ENCODE peak calls at places on chromosomes 7 and 10, in nine cellular contexts. P is A549, H is ovary, B is stomach, C is suprapubic skin, Y is esophagus muscularis mucosa, X is SK-N-SH, Z is HepG2, K is tibial nerve. U is an unnamed sample.

GRCh38 chr10:20142311-20142710 is 326.1 kb downstream of the PLXDC2 start:
- DNase-seq in H (no peak), Y (no peak), B (no peak), C (no peak), K (no peak), Z (no peak), X (no peak), P (no peak), U (no peak)

GRCh38 chr7:69864283-69864682 is 266.0 kb downstream of the AUTS2 start:
- DNase-seq in C (no peak), Y (no peak), X (peak; percentile 52), H (no peak), B (no peak), Z (no peak), K (no peak), P (no peak), U (no peak)

GRCh38 chr10:126250045-126250444 is 138.2 kb downstream of the ADAM12 start:
- DNase-seq in Y (no peak), H (no peak), K (no peak), C (no peak), P (no peak), B (no peak), Z (no peak), X (no peak), U (no peak)

GRCh38 chr7:137923380-137923779 is 76.6 kb upstream of the DGKI start:
- DNase-seq in X (no peak), Z (no peak), K (no peak), B (no peak), Y (no peak), H (no peak), C (no peak), P (peak; percentile 15), U (no peak)

GRCh38 chr7:47336178-47337020 is 245.5 kb downstream of the TNS3 start:
- DNase-seq in B (no peak), C (no peak), X (no peak), Z (no peak), H (no peak), K (no peak), P (no peak), Y (no peak), U (peak; percentile 75)

GRCh38 chr10:71611131-71611530 is 108.4 kb downstream of the C10orf105 start:
- DNase-seq in K (no peak), P (no peak), C (no peak), Y (no peak), X (no peak), B (no peak), H (no peak), Z (no peak), U (no peak)

GRCh38 chr10:96448021-96448457 is 65.7 kb downstream of the TLL2 start:
- DNase-seq in H (peak; percentile 41), B (no peak), C (no peak), K (peak; percentile 40), Z (no peak), X (no peak), Y (peak; percentile 92), P (no peak), U (peak; percentile 74)

GRCh38 chr7:113267885-113268284 is 149.5 kb upstream of the SMIM30 start:
- DNase-seq in Z (no peak), H (no peak), X (no peak), B (no peak), C (no peak), P (no peak), K (no peak), Y (no peak), U (no peak)

GRCh38 chr7:151673216-151673615 is 153.5 kb upstream of the RHEB start:
- DNase-seq in B (no peak), Y (no peak), H (no peak), P (no peak), X (no peak), Z (no peak), C (no peak), K (no peak), U (peak; percentile 32)

GRCh38 chr10:126935263-126935946 is 30.2 kb downstream of the DOCK1 start:
- DNase-seq in B (no peak), X (peak; percentile 79), K (no peak), Z (no peak), C (no peak), P (no peak), H (no peak), Y (no peak), U (no peak)

GRCh38 chr10:69567920-69568319 is 5.3 kb downstream of the NEUROG3 start:
- DNase-seq in C (no peak), X (no peak), P (peak; percentile 24), K (peak; percentile 13), H (peak; percentile 58), Z (peak; percentile 6), B (no peak), Y (no peak), U (no peak)

GRCh38 chr7:45092100-45092930 is 3.5 kb upstream of the NACAD start:
- DNase-seq in P (peak; percentile 56), Y (no peak), C (no peak), B (no peak), H (no peak), K (no peak), Z (no peak), X (peak; percentile 8), U (peak; percentile 42)

GRCh38 chr10:104333037-104333727 is 5.1 kb downstream of the ITPRIP start:
- DNase-seq in K (no peak), C (peak; percentile 54), X (peak; percentile 7), Z (no peak), H (no peak), P (no peak), Y (no peak), B (peak; percentile 24), U (peak; percentile 73)

GRCh38 chr10:73060738-73061635 is 35.7 kb downstream of the P4HA1 start:
- DNase-seq in Y (no peak), P (peak; percentile 50), H (no peak), X (peak; percentile 27), B (no peak), K (no peak), C (no peak), Z (peak; percentile 17), U (no peak)

GRCh38 chr7:44195901-44196300 is 4.9 kb upstream of the YKT6 start:
- DNase-seq in B (no peak), Y (no peak), K (no peak), H (no peak), X (no peak), C (no peak), Z (no peak), P (no peak), U (peak; percentile 17)

GRCh38 chr7:131861620-131862346 is 305.4 kb upstream of the PODXL start:
- DNase-seq in Z (no peak), K (no peak), C (no peak), Y (no peak), B (no peak), P (no peak), X (no peak), H (no peak), U (no peak)

GRCh38 chr10:102261842-102262241 is 16.5 kb downstream of the GBF1 start:
- DNase-seq in Y (no peak), X (no peak), B (no peak), P (no peak), C (no peak), H (no peak), Z (no peak), K (no peak), U (no peak)
- TF ChIP-seq EP300 in Y (no peak), X (no peak), B (no peak), P (no peak), C (no peak), H (no peak), Z (no peak), K (no peak), U (no peak)

GRCh38 chr7:32068411-32068905 is 1.7 kb downstream of the PDE1C start:
- DNase-seq in Z (no peak), P (no peak), C (no peak), H (no peak), B (no peak), K (no peak), Y (no peak), X (no peak), U (no peak)
- H3K4me3 ChIP-seq in Z (no peak overlapping the region), P (no peak overlapping the region), C (no peak overlapping the region), H (no peak overlapping the region), B (peak overlapping the region; percentile 66), K (no peak overlapping the region), Y (peak overlapping the region; percentile 68), X (peak overlapping the region; percentile 61), U (no peak overlapping the region)

GRCh38 chr10:43667317-43667731 is 18.6 kb upstream of the ZNF32 start:
- DNase-seq in Z (no peak), C (no peak), X (peak; percentile 86), Y (no peak), P (peak; percentile 55), K (no peak), B (no peak), H (no peak), U (peak; percentile 61)
- H3K4me1 ChIP-seq in Z (no peaks in the 10 kb centered on the region), C (peaks cover 6% of the 10 kb centered on the region), X (no peaks in the 10 kb centered on the region), Y (peaks cover 6% of the 10 kb centered on the region), P (no peaks in the 10 kb centered on the region), K (no peaks in the 10 kb centered on the region), B (peaks cover 15% of the 10 kb centered on the region), H (no peaks in the 10 kb centered on the region), U (peaks cover 8% of the 10 kb centered on the region)

GRCh38 chr7:26925768-26926167 is 61.4 kb upstream of the SKAP2 start:
- DNase-seq in P (no peak), Z (no peak), K (no peak), X (no peak), C (no peak), Y (no peak), B (no peak), H (no peak), U (no peak)

GRCh38 chr7:26930845-26931244 is 66.5 kb upstream of the SKAP2 start:
- DNase-seq in H (no peak), C (no peak), Z (no peak), P (no peak), K (no peak), B (no peak), Y (no peak), X (no peak), U (no peak)

GRCh38 chr7:26924149-26924767 is 59.9 kb upstream of the SKAP2 start:
- DNase-seq in Z (no peak), P (no peak), B (no peak), H (no peak), X (no peak), K (no peak), C (no peak), Y (no peak), U (no peak)

GRCh38 chr7:26930201-26930600 is 65.8 kb upstream of the SKAP2 start:
- DNase-seq in Y (no peak), B (no peak), C (no peak), Z (no peak), K (no peak), X (no peak), H (no peak), P (no peak), U (no peak)
- TF ChIP-seq EP300 in Y (no peak), B (no peak), C (no peak), Z (no peak), K (no peak), X (no peak), H (no peak), P (no peak), U (no peak)

DNA sequence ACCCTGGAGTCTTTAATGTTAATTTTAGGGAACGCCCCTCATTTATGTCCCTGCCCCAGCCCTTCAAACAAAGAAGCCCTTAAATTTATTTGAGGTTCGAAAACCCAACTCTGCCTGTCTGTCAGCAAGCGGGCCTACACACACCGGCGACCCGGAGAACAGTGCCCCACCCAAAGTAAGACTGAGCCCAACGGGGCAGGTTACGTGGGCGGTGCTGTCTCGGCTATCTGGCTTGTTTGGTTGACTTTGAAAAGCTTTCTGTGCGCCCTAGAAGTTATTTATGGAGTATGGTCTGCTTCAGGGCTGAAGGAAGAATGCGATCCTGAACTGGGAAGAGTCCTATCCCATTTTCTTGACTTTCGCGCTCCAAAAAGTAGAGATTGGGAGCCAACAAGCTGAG is 1.5 kb downstream of the INA start:
- DNase-seq in B (no peak), C (no peak), X (no peak), H (no peak), Y (no peak), P (no peak), K (no peak), Z (no peak), U (no peak)
- H3K4me3 ChIP-seq in B (no peak overlapping the region), C (no peak overlapping the region), X (no peak overlapping the region), H (no peak overlapping the region), Y (no peak overlapping the region), P (peak overlapping the region; percentile 55), K (no peak overlapping the region), Z (no peak overlapping the region), U (no peak overlapping the region)

U was measured in sigmoid colon.